ENCODE peak calls at places on chromosome 18, in six cellular contexts. Q is activated naive CD4-positive, alpha-beta T cell; J is GM23338; K is stimulated activated CD8-positive, alpha-beta memory T cell treated with anti-CD3 and anti-CD28 coated beads, Interleukin-15, amount 100 ng/mL, for 24 hours; L is osteocyte; P is BE2C. T is an unnamed sample.

GRCh38 chr18:59959606-59960005 is 59.8 kb downstream of the PMAIP1 start:
- DNase-seq in Q (no peak), J (no peak), K (no peak), L (no peak), P (no peak), T (no peak)

GRCh38 chr18:45617284-45617683 is 2.0 kb downstream of the SLC14A2 start:
- DNase-seq in Q (no peak), J (no peak), K (no peak), L (no peak), P (no peak), T (peak)

GRCh38 chr18:48715651-48716354 is 177.0 kb downstream of the CTIF start:
- DNase-seq in Q (no peak), J (no peak), K (no peak), L (no peak), P (no peak), T (peak)

GRCh38 chr18:9901377-9901776 is 12.4 kb upstream of the VAPA start:
- DNase-seq in Q (no peak), J (no peak), K (no peak), L (no peak), P (no peak), T (no peak)

GRCh38 chr18:69626643-69627242 is 226.1 kb downstream of the DOK6 start:
- DNase-seq in Q (no peak), J (peak), K (no peak), L (no peak), P (no peak), T (no peak)

GRCh38 chr18:11411021-11411420 is 198.4 kb upstream of the SLC35G4 start:
- DNase-seq in Q (no peak), J (no peak), K (no peak), L (no peak), P (no peak), T (no peak)

GRCh38 chr18:49784427-49785185 is 28.7 kb downstream of the ACAA2 start:
- DNase-seq in Q (no peak), J (no peak), K (no peak), L (no peak), P (no peak), T (peak)

GRCh38 chr18:77112161-77112801 is 20.3 kb downstream of the MBP start:
- DNase-seq in Q (no peak), J (peak), K (no peak), L (peak), P (no peak), T (no peak)

GRCh38 chr18:2237706-2238105 is 333.6 kb downstream of the METTL4 start:
- DNase-seq in Q (no peak), J (no peak), K (no peak), L (no peak), P (no peak), T (no peak)

GRCh38 chr18:48418409-48419267 is 9.5 kb upstream of the ZBTB7C start:
- DNase-seq in Q (no peak), J (no peak), K (no peak), L (no peak), P (no peak), T (no peak)

GRCh38 chr18:37243756-37244155 is 321.8 kb downstream of the CELF4 start:
- DNase-seq in Q (no peak), J (peak), K (no peak), L (no peak), P (no peak), T (no peak)

GRCh38 chr18:70520867-70521266 is 232.0 kb downstream of the SOCS6 start:
- DNase-seq in Q (no peak), J (no peak), K (no peak), L (no peak), P (no peak), T (no peak)

GRCh38 chr18:11849279-11849678 is 1.9 kb upstream of the CHMP1B start:
- DNase-seq in Q (no peak), J (no peak), K (no peak), L (no peak), P (no peak), T (no peak)

GRCh38 chr18:76547306-76547705 is 52.3 kb upstream of the ZNF516 start:
- DNase-seq in Q (no peak), J (no peak), K (no peak), L (peak), P (no peak), T (no peak)

GRCh38 chr18:25123438-25124225 is 228.3 kb downstream of the ZNF521 start:
- DNase-seq in Q (no peak), J (no peak), K (no peak), L (no peak), P (no peak), T (no peak)

GRCh38 chr18:48202899-48203260 is 206.3 kb downstream of the ZBTB7C start:
- DNase-seq in Q (no peak), J (no peak), K (no peak), L (no peak), P (no peak), T (no peak)

GRCh38 chr18:59148192-59148591 is 8.5 kb downstream of the SEC11C start:
- DNase-seq in Q (no peak), J (no peak), K (no peak), L (no peak), P (no peak), T (no peak)

GRCh38 chr18:40553029-40553428 is 1402.0 kb upstream of the PIK3C3 start:
- DNase-seq in Q (no peak), J (no peak), K (no peak), L (no peak), P (no peak), T (no peak)

GRCh38 chr18:60176271-60176670 is 196.3 kb downstream of the MC4R start:
- DNase-seq in Q (no peak), J (no peak), K (no peak), L (no peak), P (no peak), T (no peak)

GRCh38 chr18:79874553-79875530 is 76.6 kb downstream of the SLC66A2 start:
- DNase-seq in Q (no peak), J (no peak), K (no peak), L (peak), P (no peak), T (peak)

T was measured in AG20443.